ENCODE peak calls at places on chromosome 1, in four cellular contexts. C is lower lobe of right lung, S is adipocyte, U is testis. A is an unnamed sample.

GRCh38 chr1:76868154-76868882 is 1.0 kb downstream of the ST6GALNAC5 start:
- DNase-seq in S (peak; percentile 75), C (peak; percentile 47), U (peak; percentile 76), A (peak; percentile 55)

GRCh38 chr1:239976130-239976968 is 115.3 kb upstream of the FMN2 start:
- DNase-seq in S (peak; percentile 86), U (peak; percentile 76), C (no peak), A (peak; percentile 76)

GRCh38 chr1:201546093-201546492 is 7.2 kb downstream of the NAV1 start:
- DNase-seq in S (no peak), U (no peak), C (no peak), A (peak; percentile 79)

GRCh38 chr1:14369526-14370213 is 228.8 kb upstream of the KAZN start:
- DNase-seq in C (no peak), S (no peak), U (no peak), A (no peak)

GRCh38 chr1:37471345-37472231 is 2.8 kb upstream of the ZC3H12A start:
- DNase-seq in C (peak; percentile 77), S (peak; percentile 95), U (peak; percentile 76), A (no peak)

GRCh38 chr1:31423418-31423947 is 10.5 kb downstream of the SERINC2 start:
- DNase-seq in S (no peak), U (no peak), C (peak; percentile 10), A (no peak)

GRCh38 chr1:66380452-66381212 is 153.3 kb upstream of the SGIP1 start:
- DNase-seq in U (no peak), C (no peak), S (peak; percentile 36), A (no peak)

GRCh38 chr1:40637617-40638016 is 27.9 kb downstream of the RIMS3 start:
- DNase-seq in C (no peak), S (no peak), U (no peak), A (no peak)

GRCh38 chr1:82059931-82060330 is 259.2 kb downstream of the ADGRL2 start:
- DNase-seq in S (no peak), U (no peak), C (no peak), A (no peak)

GRCh38 chr1:161420763-161421455 is 53.2 kb upstream of the CFAP126 start:
- DNase-seq in U (no peak), C (no peak), S (no peak), A (no peak)

GRCh38 chr1:22376546-22376945 is 75.1 kb upstream of the ZBTB40 start:
- DNase-seq in S (no peak), U (no peak), C (peak; percentile 12), A (no peak)

GRCh38 chr1:9821710-9822109 is 2.1 kb downstream of the CLSTN1 start:
- DNase-seq in U (no peak), C (no peak), S (no peak), A (no peak)
- H3K4me3 ChIP-seq in U (no peak overlapping the region), C (no peak overlapping the region), S (no peak overlapping the region), A (peak overlapping the region; percentile 97)

GRCh38 chr1:1046243-1046642 is 26.3 kb downstream of the AGRN start:
- DNase-seq in U (no peak), S (no peak), C (no peak), A (no peak)
- H3K36me3 ChIP-seq in U (no peaks in the 10 kb centered on the region), S (no peaks in the 10 kb centered on the region), C (peaks cover 37% of the 10 kb centered on the region), A (peaks cover 68% of the 10 kb centered on the region)

DNA sequence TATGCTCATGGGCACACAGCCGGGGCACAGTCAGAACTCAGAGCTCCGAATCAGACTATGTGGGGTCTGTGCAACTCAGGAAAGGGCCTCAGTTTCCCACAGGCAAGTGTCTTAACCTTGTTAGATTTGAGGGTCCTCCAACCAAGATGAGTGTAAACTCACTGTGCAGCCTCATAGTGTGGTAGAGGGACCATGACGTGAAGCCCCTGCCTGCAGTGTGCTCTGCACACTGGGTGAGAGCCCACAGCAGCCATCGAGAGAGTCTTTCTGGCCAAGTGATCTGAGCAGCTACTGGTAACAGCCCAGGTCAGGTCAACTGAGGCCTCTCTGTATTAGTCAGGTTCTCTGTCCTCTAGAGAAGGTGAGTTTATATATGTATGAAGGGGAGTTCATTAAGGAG is 592 bp upstream of the LYPD8 start:
- DNase-seq in S (no peak), C (no peak), U (no peak), A (no peak)
- H3K9me3 ChIP-seq in S (no peaks in the 10 kb centered on the region), C (no peaks in the 10 kb centered on the region), U (no peaks in the 10 kb centered on the region), A (peaks cover 17% of the 10 kb centered on the region)

DNA sequence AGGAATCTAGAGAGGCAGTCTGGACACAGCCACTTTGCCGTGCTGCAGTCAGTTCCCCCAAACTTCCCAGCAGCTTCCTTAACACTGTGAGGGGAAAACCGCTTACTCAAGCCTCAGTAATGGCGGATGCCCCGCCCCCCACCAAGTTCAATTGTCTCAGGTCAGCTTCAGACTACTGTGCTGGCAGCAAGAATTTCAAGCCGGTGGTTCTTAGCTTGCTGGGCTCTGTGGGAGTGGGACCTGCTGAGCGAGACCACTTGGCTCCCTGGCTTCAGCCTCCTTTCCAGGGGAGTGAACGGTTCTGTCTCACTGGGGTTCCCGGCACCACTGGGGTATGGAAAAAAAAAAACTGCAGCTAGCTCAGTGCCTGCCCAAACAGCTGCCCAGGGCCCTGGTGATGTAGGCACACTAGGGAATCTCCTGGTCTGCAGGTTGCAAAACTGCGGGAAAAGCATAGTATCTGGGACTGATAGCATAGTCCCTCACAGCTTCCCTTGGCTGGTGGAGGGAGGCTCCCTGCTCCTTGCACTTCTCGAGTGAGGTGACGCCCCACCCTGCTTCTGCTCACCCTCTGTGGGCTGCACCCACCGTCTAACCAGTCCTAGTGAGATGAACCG is 23.7 kb upstream of the HFM1 start:
- DNase-seq in C (no peak), U (no peak), S (no peak), A (no peak)
- H3K4me3 ChIP-seq in C (no peak overlapping the region), U (no peak overlapping the region), S (no peak overlapping the region), A (no peak overlapping the region)

GRCh38 chr1:210262897-210263272 is 30.3 kb downstream of the SERTAD4 start:
- DNase-seq in U (peak; percentile 25), S (peak; percentile 81), C (no peak), A (no peak)
- H3K36me3 ChIP-seq in U (no peaks in the 10 kb centered on the region), S (no peaks in the 10 kb centered on the region), C (no peaks in the 10 kb centered on the region), A (no peaks in the 10 kb centered on the region)

GRCh38 chr1:63223426-63223825 is 98.9 kb upstream of the FOXD3 start:
- DNase-seq in U (no peak), S (no peak), C (no peak), A (no peak)
- H3K9me3 ChIP-seq in U (no peaks in the 10 kb centered on the region), S (no peaks in the 10 kb centered on the region), C (no peaks in the 10 kb centered on the region), A (no peaks in the 10 kb centered on the region)

GRCh38 chr1:2468540-2468939 is 7.5 kb upstream of the PLCH2 start:
- DNase-seq in C (no peak), U (no peak), S (no peak), A (no peak)

GRCh38 chr1:2468041-2468472 is 8.0 kb upstream of the PLCH2 start:
- DNase-seq in U (peak; percentile 47), S (peak; percentile 59), C (no peak), A (no peak)

GRCh38 chr1:2466270-2466665 is 9.8 kb upstream of the PLCH2 start:
- DNase-seq in C (no peak), U (no peak), S (no peak), A (no peak)

GRCh38 chr1:2465371-2466269 is 10.5 kb upstream of the PLCH2 start:
- DNase-seq in C (no peak), S (no peak), U (no peak), A (peak; percentile 76)

GRCh38 chr1:2466834-2467554 is 9.1 kb upstream of the PLCH2 start:
- DNase-seq in S (no peak), U (no peak), C (no peak), A (peak; percentile 64)
- H3K4me3 ChIP-seq in S (no peak overlapping the region), U (no peak overlapping the region), C (no peak overlapping the region), A (peak overlapping the region; percentile 76)

GRCh38 chr1:230197644-230198567 is 130.9 kb downstream of the GALNT2 start:
- DNase-seq in C (no peak), S (no peak), U (no peak), A (no peak)
- H3K36me3 ChIP-seq in C (peaks cover 5% of the 10 kb centered on the region), S (peaks cover 19% of the 10 kb centered on the region), U (no peaks in the 10 kb centered on the region), A (no peaks in the 10 kb centered on the region)

GRCh38 chr1:4596486-4596885 is 57.9 kb upstream of the AJAP1 start:
- DNase-seq in U (no peak), S (no peak), C (no peak), A (no peak)

GRCh38 chr1:4590766-4591165 is 63.6 kb upstream of the AJAP1 start:
- DNase-seq in S (no peak), U (no peak), C (no peak), A (no peak)

GRCh38 chr1:4595341-4596225 is 58.8 kb upstream of the AJAP1 start:
- DNase-seq in S (no peak), U (no peak), C (no peak), A (no peak)

GRCh38 chr1:4594286-4594991 is 60.0 kb upstream of the AJAP1 start:
- DNase-seq in C (no peak), S (no peak), U (no peak), A (peak; percentile 28)

DNA sequence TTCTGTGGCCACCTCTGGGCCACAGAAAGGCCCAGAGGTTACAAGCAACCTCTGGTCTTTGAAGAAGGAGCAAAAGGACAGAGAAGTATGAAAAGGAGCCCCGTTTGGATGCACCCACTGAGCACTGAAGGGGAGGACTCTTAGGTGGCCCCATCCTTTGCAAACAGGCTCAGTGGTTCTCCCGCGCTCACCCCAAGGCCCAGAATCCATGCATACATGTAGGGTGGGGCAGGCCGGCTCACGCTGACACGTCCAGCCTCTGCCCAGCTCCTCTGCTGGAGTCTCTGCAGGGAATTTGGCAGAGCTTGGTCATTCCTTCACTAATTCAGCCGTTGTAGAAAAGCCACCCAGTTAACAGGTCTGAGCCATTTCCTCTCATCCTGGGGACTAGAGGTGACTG is 61.3 kb upstream of the AJAP1 start:
- DNase-seq in C (no peak), U (no peak), S (no peak), A (no peak)
- H3K9me3 ChIP-seq in C (no peaks in the 10 kb centered on the region), U (no peaks in the 10 kb centered on the region), S (no peaks in the 10 kb centered on the region), A (peaks cover 2% of the 10 kb centered on the region)

GRCh38 chr1:16208270-16208987 is 4.0 kb downstream of the ARHGEF19 start:
- DNase-seq in U (no peak), C (no peak), S (peak; percentile 28), A (no peak)
- H3K4me3 ChIP-seq in U (no peak overlapping the region), C (no peak overlapping the region), S (no peak overlapping the region), A (no peak overlapping the region)